ENCODE peak calls at places on chromosomes 1 and 21, in five cellular contexts. L, P, N, Y and M are unnamed samples.

GRCh38 chr1:112887599-112888303 is 68.2 kb downstream of the SLC16A1 start:
- DNase-seq in L (no peak), P (no peak), N (no peak), Y (no peak), M (no peak)

GRCh38 chr21:38905328-38905727 is 99.6 kb downstream of the ETS2 start:
- DNase-seq in L (no peak), P (no peak), N (no peak), Y (no peak), M (no peak)

GRCh38 chr1:215004121-215004837 is 78.3 kb upstream of the KCNK2 start:
- DNase-seq in L (no peak), P (no peak), N (no peak), Y (no peak), M (no peak)

GRCh38 chr1:5985250-5985649 is 7.0 kb downstream of the NPHP4 start:
- DNase-seq in L (no peak), P (no peak), N (no peak), Y (no peak), M (no peak)

GRCh38 chr1:12276225-12276624 is 46.4 kb downstream of the VPS13D start:
- DNase-seq in L (peak), P (peak), N (peak), Y (peak), M (peak)

GRCh38 chr1:232669981-232670763 is 40.2 kb upstream of the SIPA1L2 start:
- DNase-seq in L (no peak), P (no peak), N (no peak), Y (peak), M (peak)

GRCh38 chr1:242129103-242129502 is 130.2 kb upstream of the MAP1LC3C start:
- DNase-seq in L (peak), P (no peak), N (no peak), Y (no peak), M (no peak)

GRCh38 chr1:15017105-15017504 is 136.4 kb upstream of the TMEM51 start:
- DNase-seq in L (no peak), P (no peak), N (no peak), Y (no peak), M (no peak)

GRCh38 chr1:33219886-33220661 is 36.2 kb upstream of the ZNF362 start:
- DNase-seq in L (no peak), P (no peak), N (no peak), Y (no peak), M (no peak)

GRCh38 chr1:194151056-194151455 is 964.6 kb upstream of the B3GALT2 start:
- DNase-seq in L (no peak), P (no peak), N (no peak), Y (no peak), M (no peak)

GRCh38 chr1:50774759-50775351 is 185.2 kb downstream of the FAF1 start:
- DNase-seq in L (peak), P (no peak), N (no peak), Y (peak), M (peak)

GRCh38 chr21:16085436-16085835 is 355.7 kb downstream of the USP25 start:
- DNase-seq in L (no peak), P (no peak), N (no peak), Y (no peak), M (no peak)

GRCh38 chr1:119097380-119097779 is 43.1 kb downstream of the WARS2 start:
- DNase-seq in L (no peak), P (no peak), N (no peak), Y (no peak), M (no peak)

GRCh38 chr1:91402023-91402422 is 2.6 kb downstream of the HFM1 start:
- DNase-seq in L (peak), P (no peak), N (no peak), Y (peak), M (no peak)

GRCh38 chr1:210536263-210536961 is 207.7 kb downstream of the HHAT start:
- DNase-seq in L (no peak), P (no peak), N (no peak), Y (no peak), M (no peak)

GRCh38 chr1:185787238-185787637 is 53.0 kb downstream of the HMCN1 start:
- DNase-seq in L (no peak), P (no peak), N (no peak), Y (no peak), M (no peak)

GRCh38 chr1:19179597-19180271 is 30.3 kb downstream of the UBR4 start:
- DNase-seq in L (peak), P (no peak), N (no peak), Y (peak), M (peak)

GRCh38 chr1:224795591-224795990 is 133.9 kb upstream of the DNAH14 start:
- DNase-seq in L (no peak), P (no peak), N (no peak), Y (no peak), M (no peak)

GRCh38 chr1:203673550-203674411 is 47.1 kb downstream of the ATP2B4 start:
- DNase-seq in L (peak), P (peak), N (peak), Y (peak), M (peak)
- TF ChIP-seq CTCF in L (peak), P (no peak), N (no peak), Y (no peak), M (peak)

DNA sequence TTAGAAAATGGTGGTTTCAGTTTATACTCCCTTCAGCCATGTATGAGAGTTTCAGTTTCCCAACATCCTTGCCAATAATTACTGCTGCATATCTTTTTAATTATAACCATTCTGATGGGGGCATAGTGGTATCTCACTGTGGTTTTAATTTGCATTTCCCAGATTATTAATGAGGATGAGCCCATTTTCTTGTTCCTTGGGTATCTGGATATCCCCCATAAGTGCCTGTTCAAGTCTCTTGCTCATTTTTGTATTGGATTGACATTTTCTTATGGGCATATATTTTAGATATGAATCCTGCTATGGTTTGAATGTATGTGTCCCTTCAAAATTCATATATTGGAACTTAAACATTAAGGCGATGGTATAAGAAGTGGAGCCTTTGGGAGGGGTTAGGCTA is 1.6 kb upstream of the ZMYM6 start:
- DNase-seq in L (no peak), P (no peak), N (no peak), Y (no peak), M (no peak)
- H3K27ac ChIP-seq in L (no peak), P (no peak), N (no peak), Y (no peak), M (no peak)

DNA sequence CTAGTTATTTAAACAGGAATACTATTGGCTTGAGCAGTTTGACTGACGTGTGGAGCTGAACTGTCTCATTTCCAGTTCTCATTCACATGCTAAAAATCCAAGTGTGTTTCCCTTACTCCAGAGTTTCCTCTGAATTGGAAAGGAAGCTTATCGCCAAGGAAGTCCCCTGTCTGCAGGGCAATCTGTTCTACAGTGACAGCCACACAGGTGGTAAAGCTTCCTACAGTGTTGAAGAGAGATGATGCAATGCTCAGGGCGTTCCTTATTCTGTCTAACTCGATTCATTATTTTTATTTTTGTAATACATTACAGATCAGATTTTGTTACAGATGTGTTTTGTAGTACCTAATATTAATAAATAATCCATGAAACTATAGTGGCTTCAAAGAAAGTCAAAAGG is 41.3 kb downstream of the ADAMTS5 start:
- DNase-seq in L (no peak), P (no peak), N (no peak), Y (no peak), M (no peak)
- H3K4me3 ChIP-seq in L (no peak), P (no peak), N (no peak), Y (no peak), M (no peak)

DNA sequence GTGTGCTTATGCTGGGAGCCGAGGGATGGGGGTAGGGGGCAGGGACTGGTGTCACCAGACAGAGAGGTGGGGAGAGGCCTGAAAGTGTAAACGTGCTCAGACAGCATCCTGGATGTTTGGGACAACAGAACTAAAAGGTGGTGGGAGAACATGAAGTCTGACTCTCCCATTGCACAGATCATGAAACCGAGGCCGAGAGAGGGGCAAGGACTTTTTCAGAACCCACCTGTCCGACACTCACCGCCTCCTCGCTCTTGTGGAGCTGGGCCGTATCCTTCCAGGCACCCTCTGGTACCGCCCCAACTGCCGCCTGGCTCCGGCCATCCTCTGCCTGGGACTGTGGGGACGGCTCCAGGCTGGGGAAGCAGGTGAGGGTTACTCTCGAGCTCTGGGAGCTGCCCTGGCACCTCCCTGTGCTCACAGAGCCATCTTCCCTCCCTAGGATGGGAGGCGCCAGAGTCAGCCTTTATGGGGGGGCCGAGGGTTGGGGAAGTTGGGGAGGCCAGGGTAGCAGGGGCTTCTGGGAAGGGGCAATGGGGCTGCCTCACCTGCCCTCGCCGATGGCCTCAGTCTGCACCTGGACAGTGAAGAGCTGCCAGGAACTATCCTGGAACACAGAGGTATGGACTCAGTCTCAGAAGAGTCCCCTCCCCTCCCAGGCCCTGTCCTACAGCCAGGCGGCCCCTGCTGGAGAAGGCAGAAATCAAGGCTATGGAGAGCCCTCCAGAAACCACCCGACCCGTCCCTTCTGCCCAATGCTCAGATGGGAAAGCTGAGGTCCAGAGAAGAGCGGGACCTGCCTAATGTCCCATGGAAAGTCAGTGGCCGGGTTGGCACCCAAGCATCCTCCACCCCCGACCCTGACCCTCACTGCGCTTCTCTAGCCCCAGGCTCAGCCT is 7.0 kb downstream of the ATP13A2 start:
- DNase-seq in L (no peak), P (no peak), N (no peak), Y (no peak), M (no peak)
- TF ChIP-seq CTCF in L (peak), P (no peak), N (no peak), Y (no peak), M (peak)

DNA sequence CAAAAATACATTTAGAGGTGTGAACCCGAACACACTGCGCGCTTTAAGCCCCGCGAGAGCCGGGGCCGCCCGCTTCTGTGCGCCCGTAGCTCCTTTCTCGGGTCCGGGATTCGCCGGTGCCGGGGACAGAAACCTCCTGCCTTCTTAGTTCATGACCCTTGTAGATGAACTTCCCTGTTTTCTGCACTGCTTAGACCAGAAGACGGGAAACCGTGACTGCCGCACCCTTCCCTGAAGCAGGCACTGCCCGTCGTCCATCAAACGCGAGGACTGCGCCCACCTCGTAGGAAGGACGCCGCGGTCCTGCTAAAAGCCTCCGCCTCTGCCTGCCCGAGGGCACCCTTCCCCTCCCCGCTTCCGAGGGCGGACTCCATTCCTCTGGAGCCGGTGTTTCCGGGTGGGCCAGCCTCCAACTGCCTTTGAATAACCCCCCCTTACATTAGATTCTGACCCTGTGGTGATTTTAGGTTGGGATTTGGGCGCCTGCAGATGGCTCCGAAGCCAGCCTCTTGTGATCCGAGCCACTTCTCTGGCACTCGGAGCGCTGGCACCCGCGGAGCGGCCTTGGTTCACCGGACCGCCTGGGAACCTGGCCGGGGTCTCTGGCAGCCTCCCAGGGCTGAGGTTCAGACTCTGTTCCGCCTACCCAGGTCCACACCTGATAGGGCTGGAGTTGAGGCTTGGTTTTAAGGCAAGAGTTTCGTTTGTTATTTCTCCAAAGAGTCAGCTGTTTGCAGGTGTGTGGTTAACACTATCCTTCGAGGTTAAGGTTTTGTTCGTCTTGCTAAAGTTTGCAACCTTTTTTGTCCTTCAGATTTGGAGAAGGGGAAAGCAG is 1.2 kb upstream of the PTTG1IP start:
- DNase-seq in L (no peak), P (peak), N (peak), Y (peak), M (no peak)
- H3K27ac ChIP-seq in L (peak), P (peak), N (peak), Y (peak), M (no peak)

GRCh38 chr1:147083919-147084272 is 88.4 kb downstream of the PRKAB2 start:
- DNase-seq in L (no peak), P (no peak), N (no peak), Y (no peak), M (no peak)
- H3K4me3 ChIP-seq in L (peak), P (peak), N (peak), Y (no peak), M (peak)